ENCODE peak calls at places on chromosomes 7 and 10, in four cellular contexts. U is fibroblast of lung, N is ELR, B is esophagus squamous epithelium. G is an unnamed sample.

GRCh38 chr7:4774804-4775280 is 581 bp upstream of the AP5Z1 start:
- DNase-seq in U (peak), N (peak), B (no peak), G (no peak)

GRCh38 chr10:22325272-22325947 is 4.5 kb downstream of the BMI1 start:
- DNase-seq in U (peak), N (peak), B (no peak), G (no peak)

GRCh38 chr10:43209651-43210141 is 57.2 kb downstream of the RASGEF1A start:
- DNase-seq in U (no peak), N (no peak), B (no peak), G (no peak)

GRCh38 chr7:123208793-123209192 is 9.0 kb upstream of the SLC13A1 start:
- DNase-seq in U (peak), N (no peak), B (no peak), G (no peak)

GRCh38 chr10:60208676-60209269 is 180.9 kb downstream of the ANK3 start:
- DNase-seq in U (peak), N (peak), B (no peak), G (no peak)

GRCh38 chr7:149074116-149074885 is 16.2 kb downstream of the ZNF786 start:
- DNase-seq in U (no peak), N (no peak), B (no peak), G (no peak)

GRCh38 chr7:121479466-121479865 is 83.4 kb upstream of the FAM3C start:
- DNase-seq in U (no peak), N (no peak), B (no peak), G (no peak)

GRCh38 chr7:158084555-158084954 is 503.1 kb downstream of the PTPRN2 start:
- DNase-seq in U (no peak), N (no peak), B (no peak), G (no peak)

GRCh38 chr10:61304751-61305150 is 148.4 kb downstream of the TMEM26 start:
- DNase-seq in U (no peak), N (no peak), B (no peak), G (no peak)

GRCh38 chr7:26321440-26321839 is 29.8 kb downstream of the SNX10 start:
- DNase-seq in U (no peak), N (peak), B (no peak), G (no peak)

GRCh38 chr10:62613429-62613828 is 191.1 kb upstream of the ADO start:
- DNase-seq in U (peak), N (no peak), B (no peak), G (no peak)

GRCh38 chr7:91759205-91759863 is 121.2 kb downstream of the MTERF1 start:
- DNase-seq in U (peak), N (peak), B (no peak), G (no peak)

GRCh38 chr10:130072247-130072646 is 38.4 kb downstream of the C10orf143 start:
- DNase-seq in U (no peak), N (no peak), B (no peak), G (no peak)

GRCh38 chr10:17586741-17587720 is 30.1 kb downstream of the HACD1 start:
- DNase-seq in U (peak), N (peak), B (no peak), G (no peak)